ENCODE peak calls at places on chromosome 3, in seven cellular contexts. D is CD4-positive, alpha-beta memory T cell; C is stimulated activated CD8-positive, alpha-beta memory T cell treated with anti-CD3 and anti-CD28 coated beads, Interleukin-15, amount 100 ng/mL, for 24 hours; K is COR-L47; E is GM06990; L is stimulated activated CD4-positive, alpha-beta T cell treated with anti-CD3 and anti-CD28 coated beads, Interleukin-1b, Interleukin-23, amount 100 ng/mL, for 4 hours; V is cardiac fibroblast. Z is an unnamed sample.

GRCh38 chr3:172511783-172512357 is 11.4 kb downstream of the TNFSF10 start:
- DNase-seq in L (no peak), V (no peak), E (peak), K (no peak), C (no peak), D (no peak), Z (no peak)

GRCh38 chr3:181947606-181948005 is 235.9 kb downstream of the SOX2 start:
- DNase-seq in D (no peak), K (no peak), V (no peak), C (no peak), E (no peak), L (no peak), Z (no peak)

GRCh38 chr3:53938645-53939044 is 47.0 kb upstream of the SELENOK start:
- DNase-seq in C (no peak), K (peak), E (peak), D (peak), L (peak), V (peak), Z (peak)

GRCh38 chr3:174862666-174863065 is 3.5 kb downstream of the NAALADL2 start:
- DNase-seq in D (no peak), C (no peak), K (no peak), L (no peak), V (peak), E (no peak), Z (no peak)

GRCh38 chr3:98188553-98188952 is 22.1 kb downstream of the OR5H15 start:
- DNase-seq in C (no peak), D (peak), K (no peak), L (no peak), E (no peak), V (no peak), Z (peak)

GRCh38 chr3:48057521-48057920 is 41.3 kb upstream of the MAP4 start:
- DNase-seq in E (no peak), L (no peak), C (no peak), V (peak), K (no peak), D (no peak), Z (no peak)

GRCh38 chr3:180855364-180855763 is 57.1 kb upstream of the FXR1 start:
- DNase-seq in E (no peak), L (no peak), V (no peak), C (no peak), D (no peak), K (peak), Z (peak)

GRCh38 chr3:24450142-24450932 is 44.3 kb downstream of the THRB start:
- DNase-seq in C (no peak), E (no peak), K (no peak), L (no peak), V (no peak), D (no peak), Z (no peak)

GRCh38 chr3:56421205-56421604 is 47.1 kb downstream of the ERC2 start:
- DNase-seq in V (no peak), E (no peak), K (no peak), D (no peak), C (no peak), L (no peak), Z (no peak)

GRCh38 chr3:52820741-52821140 is 9.7 kb downstream of the ITIH4 start:
- DNase-seq in L (no peak), V (peak), K (no peak), D (peak), E (no peak), C (no peak), Z (no peak)

GRCh38 chr3:150035910-150036661 is 65.4 kb upstream of the PFN2 start:
- DNase-seq in C (no peak), E (no peak), D (no peak), V (no peak), L (no peak), K (no peak), Z (no peak)

GRCh38 chr3:181633556-181633955 is 78.2 kb upstream of the SOX2 start:
- DNase-seq in C (no peak), V (no peak), E (no peak), L (no peak), D (no peak), K (no peak), Z (no peak)

GRCh38 chr3:62332771-62333381 is 40.5 kb downstream of the FEZF2 start:
- DNase-seq in L (no peak), C (no peak), E (no peak), K (no peak), V (peak), D (no peak), Z (no peak)

GRCh38 chr3:46901591-46902187 is 24.2 kb downstream of the PTH1R start:
- DNase-seq in L (no peak), E (no peak), K (no peak), V (no peak), C (no peak), D (no peak), Z (no peak)

GRCh38 chr3:116444819-116445290 is 432 bp downstream of the LSAMP start:
- DNase-seq in L (no peak), D (no peak), K (peak), E (no peak), V (no peak), C (no peak), Z (peak)

GRCh38 chr3:100022506-100022905 is 91.8 kb downstream of the FILIP1L start:
- DNase-seq in D (no peak), L (no peak), V (no peak), C (no peak), K (no peak), E (no peak), Z (no peak)

GRCh38 chr3:39907981-39908380 is 98.6 kb downstream of the MYRIP start:
- DNase-seq in K (peak), V (peak), C (no peak), D (no peak), L (no peak), E (no peak), Z (peak)

GRCh38 chr3:158672293-158673176 is at the start of gene LXN:
- DNase-seq in V (peak), D (peak), C (peak), E (peak), L (peak), K (no peak), Z (peak)